ENCODE peak calls at places on chromosomes 11 and 22, in five cellular contexts. Q is GM23338, I is AG04450, O is testis, U is tibial nerve. E is an unnamed sample.

GRCh38 chr11:36475192-36475591 is 34.9 kb downstream of the TRAF6 start:
- DNase-seq in Q (no peak), I (no peak), O (no peak), U (no peak), E (no peak)

GRCh38 chr11:69836401-69836800 is 17.2 kb upstream of the FGF3 start:
- DNase-seq in Q (no peak), I (no peak), O (no peak), U (no peak), E (no peak)

GRCh38 chr22:35883028-35883620 is 145.5 kb downstream of the RBFOX2 start:
- DNase-seq in Q (peak; percentile 33), I (no peak), O (no peak), U (no peak), E (no peak)

GRCh38 chr22:21669026-21669425 is 3.2 kb downstream of the PPIL2 start:
- DNase-seq in Q (no peak), I (no peak), O (no peak), U (no peak), E (no peak)

GRCh38 chr11:77501748-77502147 is 27.9 kb upstream of the PAK1 start:
- DNase-seq in Q (no peak), I (no peak), O (no peak), U (no peak), E (no peak)

GRCh38 chr11:6387811-6388599 is 2.3 kb upstream of the SMPD1 start:
- DNase-seq in Q (no peak), I (no peak), O (no peak), U (no peak), E (no peak)

GRCh38 chr11:103420593-103420992 is 311.4 kb downstream of the DYNC2H1 start:
- DNase-seq in Q (no peak), I (no peak), O (no peak), U (no peak), E (no peak)

GRCh38 chr11:123183391-123184099 is 11.5 kb downstream of the CLMP start:
- DNase-seq in Q (no peak), I (no peak), O (no peak), U (no peak), E (no peak)

GRCh38 chr11:31500560-31500959 is 8.9 kb downstream of the IMMP1L start:
- DNase-seq in Q (no peak), I (no peak), O (no peak), U (no peak), E (no peak)

GRCh38 chr11:126544311-126545056 is 189.0 kb downstream of the ST3GAL4 start:
- DNase-seq in Q (peak; percentile 71), I (peak; percentile 6), O (peak; percentile 44), U (no peak), E (no peak)

GRCh38 chr22:37305873-37306272 is 23.6 kb downstream of the CYTH4 start:
- DNase-seq in Q (no peak), I (no peak), O (no peak), U (no peak), E (no peak)

GRCh38 chr11:68256331-68256741 is 15.4 kb downstream of the C11orf24 start:
- DNase-seq in Q (no peak), I (no peak), O (peak; percentile 46), U (no peak), E (no peak)

GRCh38 chr11:17014774-17015638 is 792 bp upstream of the PLEKHA7 start:
- DNase-seq in Q (peak; percentile 83), I (no peak), O (peak; percentile 30), U (peak; percentile 14), E (no peak)

GRCh38 chr11:116976941-116977570 is 121.2 kb downstream of the SIK3 start:
- DNase-seq in Q (peak; percentile 54), I (no peak), O (no peak), U (no peak), E (no peak)

GRCh38 chr11:69083531-69084247 is 35.0 kb downstream of the TPCN2 start:
- DNase-seq in Q (no peak), I (no peak), O (no peak), U (no peak), E (no peak)

GRCh38 chr11:33507967-33508366 is 192.7 kb downstream of the C11orf91 start:
- DNase-seq in Q (peak; percentile 77), I (no peak), O (no peak), U (no peak), E (no peak)

DNA sequence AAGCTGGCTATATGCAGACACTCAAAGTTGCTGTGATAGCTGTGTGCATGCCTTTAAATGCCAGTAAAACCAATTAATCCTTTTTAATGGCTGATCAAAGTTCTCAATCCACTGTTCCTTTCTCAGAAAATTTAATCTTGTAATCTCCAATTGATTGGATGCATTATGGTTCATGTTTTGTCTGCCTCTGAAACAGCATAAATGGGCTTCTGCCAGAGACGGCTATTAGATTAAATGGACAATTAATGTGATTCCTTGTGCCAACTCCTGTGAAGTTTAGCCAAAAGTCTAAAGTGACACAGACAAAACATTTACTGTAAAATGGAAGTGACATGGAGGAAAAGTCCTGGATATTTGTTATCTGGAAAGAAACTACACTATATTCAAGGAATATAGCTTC is 952.5 kb upstream of the FAT3 start:
- DNase-seq in Q (no peak), I (no peak), O (no peak), U (no peak), E (no peak)
- H3K27ac ChIP-seq in Q (no peak overlapping the region), I (no peak overlapping the region), O (no peak overlapping the region), U (no peak overlapping the region), E (no peak overlapping the region)

DNA sequence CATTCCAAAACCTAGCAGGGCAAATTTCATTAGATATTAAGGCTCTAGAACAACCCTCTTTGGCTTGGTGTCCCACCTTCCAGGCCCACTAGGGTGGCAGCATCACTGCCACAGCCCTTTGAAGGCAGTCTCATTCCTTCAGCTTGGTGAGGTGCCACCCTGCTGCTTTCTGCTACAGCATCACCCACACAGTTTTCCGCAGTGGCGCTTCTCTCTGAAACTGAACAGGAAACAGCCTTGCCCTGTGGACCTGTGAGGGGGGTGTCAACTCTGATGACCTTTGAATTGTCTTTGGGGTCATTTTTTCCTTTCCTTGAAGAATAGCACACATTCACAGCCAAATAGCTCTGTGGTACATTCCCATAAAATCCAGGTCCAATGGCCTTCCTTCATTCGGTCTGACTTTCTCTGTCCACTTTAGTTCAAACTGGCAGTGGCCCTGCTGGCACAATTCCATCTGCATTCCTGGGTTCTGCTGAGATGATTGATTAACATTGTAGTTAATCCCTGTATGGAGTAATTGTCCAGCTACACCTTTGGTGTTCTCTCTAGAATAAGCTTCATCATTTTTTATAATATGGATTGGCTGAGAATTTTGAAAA is 251.9 kb upstream of the FAT3 start:
- DNase-seq in Q (no peak), I (no peak), O (no peak), U (no peak), E (no peak)
- H3K27ac ChIP-seq in Q (no peak overlapping the region), I (no peak overlapping the region), O (no peak overlapping the region), U (no peak overlapping the region), E (no peak overlapping the region)

DNA sequence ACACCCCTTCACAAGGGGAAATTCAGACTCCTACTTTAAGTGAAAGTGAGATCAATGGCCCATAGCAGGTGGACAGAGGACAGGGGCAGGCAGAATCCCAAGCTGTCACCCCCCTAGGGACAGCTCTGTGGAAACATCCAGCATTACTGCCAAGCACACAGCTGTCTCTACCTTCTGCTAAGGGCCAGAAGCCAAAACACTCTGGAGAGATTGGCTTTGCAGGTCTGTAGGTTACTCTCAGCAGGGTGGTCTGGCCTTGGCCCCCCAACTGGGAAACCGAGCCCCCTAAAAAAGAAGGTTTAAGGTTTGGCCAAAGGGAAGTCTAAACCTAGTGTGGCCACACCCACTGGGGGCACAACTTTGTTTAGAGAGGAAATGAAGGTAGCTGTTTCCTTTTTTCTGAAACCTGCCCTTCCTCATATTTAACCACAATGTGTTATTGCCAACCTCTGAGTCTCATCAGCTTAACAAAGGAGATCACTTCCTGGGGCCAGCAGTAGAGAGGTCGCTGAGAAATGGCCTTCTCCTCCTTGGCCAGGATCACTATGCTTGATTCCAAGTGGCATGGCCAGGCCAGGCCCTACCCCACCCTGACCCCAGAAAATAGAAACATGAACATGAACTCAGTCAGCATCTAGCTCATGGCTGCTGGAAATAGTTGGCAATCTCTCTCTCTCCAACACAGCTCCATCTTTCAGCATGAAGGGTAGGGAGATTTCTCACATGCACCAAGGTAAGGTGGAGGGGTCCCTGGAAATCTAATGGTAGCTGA is 25.9 kb upstream of the SCARF2 start:
- DNase-seq in Q (no peak), I (no peak), O (no peak), U (no peak), E (no peak)
- H3K27ac ChIP-seq in Q (no peak overlapping the region), I (no peak overlapping the region), O (no peak overlapping the region), U (peak overlapping the region; percentile 48), E (no peak overlapping the region)

DNA sequence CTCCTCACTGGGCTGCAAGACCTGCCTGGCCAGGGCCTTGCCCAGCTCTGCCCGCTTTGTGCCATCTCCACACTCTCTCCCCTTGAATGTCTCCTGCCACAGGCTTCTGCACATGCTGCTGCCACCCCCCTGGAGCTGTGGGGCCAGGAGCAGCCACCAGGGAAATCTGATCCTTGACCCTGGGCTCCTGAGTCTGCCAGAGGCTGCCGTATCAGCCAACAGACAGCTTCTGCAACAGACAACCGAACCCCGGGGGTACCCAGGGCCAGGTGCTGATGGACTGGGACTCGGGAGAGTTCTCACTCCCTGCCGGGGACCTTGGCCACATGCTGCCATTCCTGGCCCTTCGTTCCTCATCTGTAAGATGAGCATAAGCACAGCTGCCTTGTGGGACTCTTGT is 3.3 kb upstream of the PPARA start:
- DNase-seq in Q (no peak), I (no peak), O (no peak), U (no peak), E (no peak)
- H3K27ac ChIP-seq in Q (no peak overlapping the region), I (no peak overlapping the region), O (no peak overlapping the region), U (peak overlapping the region; percentile 6), E (no peak overlapping the region)

GRCh38 chr11:64848779-64849599 is 4.5 kb upstream of the CDC42BPG start:
- DNase-seq in Q (peak; percentile 79), I (no peak), O (no peak), U (no peak), E (no peak)
- H3K27ac ChIP-seq in Q (no peak overlapping the region), I (no peak overlapping the region), O (no peak overlapping the region), U (peak overlapping the region; percentile 78), E (no peak overlapping the region)

GRCh38 chr22:40039482-40039881 is 44.7 kb downstream of the FAM83F start:
- DNase-seq in Q (no peak), I (no peak), O (no peak), U (no peak), E (no peak)
- H3K27ac ChIP-seq in Q (no peak overlapping the region), I (no peak overlapping the region), O (no peak overlapping the region), U (no peak overlapping the region), E (no peak overlapping the region)

DNA sequence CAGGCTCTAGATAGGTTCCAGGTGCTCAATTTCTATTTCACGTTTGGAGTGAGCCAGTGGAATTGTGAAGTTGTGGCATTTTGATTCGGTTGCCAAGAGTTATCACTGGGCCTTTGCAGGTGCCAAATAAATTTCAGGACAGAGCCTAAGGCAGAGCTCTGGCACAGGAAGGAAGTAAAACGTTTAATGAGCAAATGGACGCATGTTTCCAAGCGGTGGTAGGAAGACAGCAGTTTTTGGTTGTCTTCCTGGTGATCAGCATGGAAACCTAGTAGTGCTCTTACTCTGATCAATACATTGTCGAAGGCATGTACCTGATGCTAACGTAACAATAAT is 452 bp downstream of the BIRC3 start:
- DNase-seq in Q (no peak), I (no peak), O (no peak), U (no peak), E (no peak)
- H3K27ac ChIP-seq in Q (no peak overlapping the region), I (peak overlapping the region; percentile 54), O (peak overlapping the region; percentile 68), U (peak overlapping the region; percentile 91), E (peak overlapping the region; percentile 65)

DNA sequence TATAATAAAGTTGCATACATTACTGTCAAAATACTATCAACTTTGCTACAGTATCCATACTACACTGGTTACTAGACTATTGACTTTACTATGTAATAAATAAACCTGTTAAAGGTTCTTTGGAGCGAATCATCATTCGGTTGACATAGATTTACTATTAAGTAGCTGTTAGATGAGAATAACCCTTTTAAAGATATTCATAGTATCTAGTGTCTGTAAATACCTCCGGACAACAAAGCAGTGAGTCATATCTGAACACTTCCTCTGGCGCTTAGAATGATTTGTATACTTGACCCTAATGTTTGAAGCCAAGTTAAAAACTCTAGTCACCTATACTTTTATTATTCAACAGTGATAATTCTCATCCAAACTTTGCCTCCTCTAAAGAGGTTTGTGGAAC is 84.7 kb downstream of the MSANTD4 start:
- DNase-seq in Q (no peak), I (peak; percentile 38), O (no peak), U (no peak), E (no peak)
- H3K27ac ChIP-seq in Q (no peak overlapping the region), I (no peak overlapping the region), O (no peak overlapping the region), U (no peak overlapping the region), E (no peak overlapping the region)